ENCODE peak calls at places on chromosomes 11 and 22, in five cellular contexts. I is esophagus squamous epithelium, N is spleen, E is IMR-90, V is uterus. Y is an unnamed sample.

GRCh38 chr11:61023086-61024035 is 51.9 kb downstream of the CD6 start:
- DNase-seq in V (no peak), E (no peak), I (no peak), N (no peak), Y (no peak)

GRCh38 chr22:49268924-49269323 is 558.7 kb downstream of the BRD1 start:
- DNase-seq in V (no peak), E (no peak), I (no peak), N (peak; percentile 19), Y (no peak)

GRCh38 chr11:123653997-123654565 is 343 bp downstream of the SCN3B start:
- DNase-seq in N (peak; percentile 83), I (no peak), E (peak; percentile 34), V (no peak), Y (no peak)

GRCh38 chr11:704799-705645 is 1.0 kb upstream of the EPS8L2 start:
- DNase-seq in N (peak; percentile 77), E (no peak), I (no peak), V (peak; percentile 56), Y (no peak)

GRCh38 chr11:16365456-16366355 is 9.4 kb upstream of the SOX6 start:
- DNase-seq in I (no peak), V (no peak), N (no peak), E (peak; percentile 40), Y (no peak)

GRCh38 chr22:32448980-32449379 is 15.3 kb downstream of the BPIFC start:
- DNase-seq in N (no peak), E (no peak), I (no peak), V (no peak), Y (no peak)

GRCh38 chr11:1236316-1237127 is 13.7 kb downstream of the MUC5B start:
- DNase-seq in N (peak; percentile 63), I (no peak), E (no peak), V (no peak), Y (no peak)

GRCh38 chr11:20443596-20443995 is 56.1 kb downstream of the PRMT3 start:
- DNase-seq in I (no peak), N (no peak), E (peak; percentile 28), V (no peak), Y (no peak)

GRCh38 chr22:50016988-50017700 is 4.6 kb upstream of the IL17REL start:
- DNase-seq in E (no peak), I (no peak), N (peak; percentile 78), V (peak; percentile 12), Y (peak; percentile 24)

GRCh38 chr22:40276877-40277823 is 69.2 kb upstream of the ADSL start:
- DNase-seq in I (no peak), N (no peak), E (peak; percentile 51), V (no peak), Y (no peak)

GRCh38 chr22:36481393-36482168 is at the start of gene TXN2:
- DNase-seq in V (peak; percentile 98), N (peak; percentile 97), I (peak; percentile 81), E (peak; percentile 95), Y (peak; percentile 91)

GRCh38 chr11:94882931-94883330 is 90.4 kb downstream of the CWC15 start:
- DNase-seq in E (no peak), I (no peak), V (no peak), N (no peak), Y (no peak)

GRCh38 chr11:108115495-108116140 is 5.7 kb upstream of the ACAT1 start:
- DNase-seq in V (peak; percentile 88), I (no peak), N (no peak), E (peak; percentile 89), Y (no peak)

GRCh38 chr22:22431271-22432220 is 77.0 kb downstream of the ZNF280B start:
- DNase-seq in E (peak; percentile 34), V (peak; percentile 19), I (no peak), N (peak; percentile 87), Y (no peak)

GRCh38 chr11:107591446-107592236 is 694 bp downstream of the ELMOD1 start:
- DNase-seq in E (no peak), N (no peak), I (no peak), V (no peak), Y (no peak)

GRCh38 chr11:114262681-114263509 is 33.3 kb upstream of the NNMT start:
- DNase-seq in V (no peak), E (peak; percentile 54), N (no peak), I (no peak), Y (no peak)

GRCh38 chr11:12455938-12456337 is 78.6 kb downstream of the PARVA start:
- DNase-seq in V (peak; percentile 23), I (no peak), E (peak; percentile 88), N (no peak), Y (no peak)

GRCh38 chr22:30308518-30309230 is 18.1 kb downstream of the TBC1D10A start:
- DNase-seq in N (no peak), E (peak; percentile 73), V (peak; percentile 48), I (no peak), Y (peak; percentile 73)

GRCh38 chr11:107733518-107733917 is 21.7 kb upstream of the SLN start:
- DNase-seq in V (no peak), N (no peak), E (no peak), I (no peak), Y (no peak)

GRCh38 chr11:117462183-117462574 is 134.5 kb downstream of the CEP164 start:
- DNase-seq in I (no peak), E (no peak), N (peak; percentile 53), V (no peak), Y (no peak)

GRCh38 chr22:30021881-30022619 is 58.2 kb upstream of the HORMAD2 start:
- DNase-seq in N (no peak), V (no peak), E (no peak), I (no peak), Y (no peak)

GRCh38 chr22:33400891-33401290 is 342.7 kb upstream of the SYN3 start:
- DNase-seq in I (no peak), E (no peak), N (no peak), V (no peak), Y (no peak)

GRCh38 chr11:129115652-129116585 is 76.2 kb downstream of the ARHGAP32 start:
- DNase-seq in I (no peak), N (no peak), V (no peak), E (peak; percentile 78), Y (no peak)

GRCh38 chr11:59025097-59025496 is 61.0 kb upstream of the GLYATL1B start:
- DNase-seq in V (no peak), I (no peak), N (no peak), E (no peak), Y (no peak)

GRCh38 chr11:9953994-9954626 is 290.2 kb downstream of the SWAP70 start:
- DNase-seq in I (no peak), E (peak; percentile 65), V (no peak), N (no peak), Y (no peak)

GRCh38 chr11:130124096-130124495 is 35.5 kb upstream of the ST14 start:
- DNase-seq in V (peak; percentile 38), E (peak; percentile 89), I (peak; percentile 21), N (peak; percentile 90), Y (no peak)

GRCh38 chr11:15761235-15761634 is 595.1 kb downstream of the SOX6 start:
- DNase-seq in I (no peak), V (no peak), N (no peak), E (no peak), Y (no peak)

GRCh38 chr22:49197500-49197899 is 630.2 kb downstream of the BRD1 start:
- DNase-seq in N (peak; percentile 60), E (no peak), I (no peak), V (peak; percentile 19), Y (no peak)

GRCh38 chr11:122723576-122723975 is 68.1 kb downstream of the UBASH3B start:
- DNase-seq in V (no peak), N (no peak), E (peak; percentile 45), I (no peak), Y (no peak)

GRCh38 chr11:24502425-24502824 is 5.6 kb downstream of the LUZP2 start:
- DNase-seq in V (no peak), I (no peak), E (no peak), N (no peak), Y (no peak)

GRCh38 chr22:28822930-28823481 is 22.6 kb upstream of the XBP1 start:
- DNase-seq in V (no peak), I (no peak), N (no peak), E (no peak), Y (no peak)

GRCh38 chr11:35664977-35665441 is 2.4 kb downstream of the TRIM44 start:
- DNase-seq in V (no peak), N (no peak), E (peak; percentile 14), I (no peak), Y (no peak)

GRCh38 chr11:86610559-86611341 is 61.7 kb downstream of the ME3 start:
- DNase-seq in N (no peak), E (no peak), V (no peak), I (no peak), Y (no peak)

GRCh38 chr11:86606270-86606848 is 66.1 kb downstream of the ME3 start:
- DNase-seq in N (no peak), V (no peak), I (no peak), E (no peak), Y (no peak)

GRCh38 chr11:86608251-86608799 is 64.1 kb downstream of the ME3 start:
- DNase-seq in E (peak; percentile 80), I (no peak), N (no peak), V (peak; percentile 71), Y (peak; percentile 13)

DNA sequence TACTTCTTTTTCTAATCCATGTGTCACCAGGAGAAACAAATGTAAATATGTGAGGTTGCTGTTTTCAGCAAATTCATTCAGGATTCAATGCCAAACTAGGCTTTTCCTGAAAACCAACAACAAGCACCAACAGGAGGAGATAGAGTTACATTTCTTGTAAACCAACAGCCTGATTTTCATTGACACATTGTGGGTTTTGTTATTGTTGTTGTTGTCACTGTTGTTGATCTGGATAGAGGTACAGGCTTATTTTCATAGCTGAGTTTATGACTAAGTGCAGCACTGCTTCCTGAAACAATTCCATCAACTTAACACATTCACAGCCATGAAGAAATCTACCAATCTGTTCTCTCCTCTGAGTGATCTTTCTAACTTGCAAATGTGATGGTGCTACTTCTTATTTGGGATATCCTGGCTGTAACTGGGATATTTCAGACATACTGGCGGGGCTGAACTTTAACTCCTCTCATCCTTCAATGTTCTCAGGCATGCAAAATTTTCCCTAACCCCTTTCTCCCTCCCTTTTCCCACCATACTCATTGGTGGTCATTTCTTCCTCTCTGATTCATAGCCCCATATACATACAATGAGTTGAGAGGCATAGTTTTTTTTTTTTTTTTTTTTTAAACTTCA is 65.5 kb downstream of the ME3 start:
- DNase-seq in I (no peak), V (no peak), N (no peak), E (peak; percentile 60), Y (no peak)
- TF ChIP-seq CTCF in I (no peak), V (no peak), N (no peak), E (no peak), Y (no peak)

GRCh38 chr11:13964771-13965074 is 2.2 kb downstream of the SPON1 start:
- DNase-seq in N (no peak), V (no peak), I (no peak), E (no peak), Y (no peak)
- H3K4me3 ChIP-seq in N (peak overlapping the region; percentile 51), V (no peak overlapping the region), I (peak overlapping the region; percentile 49), E (no peak overlapping the region), Y (no peak overlapping the region)

GRCh38 chr22:19824197-19825015 is 30.3 kb downstream of the GNB1L start:
- DNase-seq in V (no peak), I (no peak), E (no peak), N (no peak), Y (no peak)
- TF ChIP-seq CTCF in V (no peak), I (no peak), E (no peak), N (no peak), Y (no peak)

DNA sequence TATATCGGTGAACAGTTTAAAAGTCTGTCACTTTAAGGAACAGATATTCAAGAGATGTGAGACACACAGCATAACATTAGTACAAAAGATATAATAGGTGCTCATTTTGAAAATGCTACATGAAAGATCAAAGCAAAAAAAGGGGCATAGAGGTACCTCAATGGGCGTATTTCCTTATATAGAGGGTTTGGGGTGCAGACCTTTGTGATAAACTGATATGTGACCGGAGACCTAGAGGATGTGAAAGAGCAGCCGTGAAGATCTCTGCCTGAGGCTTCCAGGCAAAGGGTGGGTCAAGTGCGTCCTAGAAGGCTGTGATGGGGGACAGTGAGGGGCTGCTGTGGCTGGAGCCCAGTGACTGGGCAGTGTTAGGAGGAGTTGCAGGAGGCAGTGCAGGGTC is 551.4 kb downstream of the ETS1 start:
- DNase-seq in N (no peak), E (no peak), I (no peak), V (no peak), Y (no peak)
- H3K4me3 ChIP-seq in N (no peak overlapping the region), E (no peak overlapping the region), I (no peak overlapping the region), V (no peak overlapping the region), Y (no peak overlapping the region)

Y was measured in GM12864.